ENCODE peak calls at places on chromosomes 2 and 18, in nine cellular contexts. Q is sigmoid colon; U is aorta; E is CD8-positive, alpha-beta T cell; M is lower lobe of right lung; G is esophagus squamous epithelium; S is heart left ventricle; A is breast epithelium; I is PC-9. H is an unnamed sample. For H3K4me1, the result is how much of the 10 kb centered on the place peaks cover.

GRCh38 chr18:49628993-49629795 is 67.3 kb downstream of the LIPG start:
- DNase-seq in A (no peak), S (peak), E (no peak), Q (no peak), U (no peak), I (no peak), G (no peak), M (peak), H (peak)

GRCh38 chr18:75141166-75141565 is 67.8 kb downstream of the PTGR3 start:
- DNase-seq in E (no peak), M (no peak), I (no peak), S (no peak), Q (no peak), G (no peak), U (no peak), A (no peak), H (no peak)

GRCh38 chr2:109218087-109218791 is 89.2 kb downstream of the SH3RF3 start:
- DNase-seq in Q (peak), A (no peak), G (no peak), U (no peak), S (no peak), I (no peak), M (no peak), E (no peak), H (no peak)

GRCh38 chr18:75915941-75916640 is 488.6 kb upstream of the SMIM21 start:
- DNase-seq in I (no peak), U (peak), S (no peak), G (no peak), E (no peak), A (no peak), Q (no peak), M (no peak), H (no peak)

GRCh38 chr18:26091047-26091630 is 726 bp upstream of the SS18 start:
- DNase-seq in G (no peak), M (no peak), A (no peak), Q (peak), I (peak), S (peak), E (no peak), U (peak), H (no peak)

GRCh38 chr2:173658946-173659371 is 304.3 kb downstream of the CDCA7 start:
- DNase-seq in G (no peak), U (no peak), A (no peak), I (no peak), M (no peak), Q (no peak), S (no peak), E (no peak), H (no peak)

GRCh38 chr2:224155896-224156295 is 116.8 kb upstream of the SERPINE2 start:
- DNase-seq in E (no peak), A (no peak), G (no peak), I (no peak), U (no peak), S (no peak), Q (no peak), M (no peak), H (no peak)

GRCh38 chr2:120879401-120880295 is 144.0 kb downstream of the GLI2 start:
- DNase-seq in Q (no peak), S (no peak), A (no peak), U (peak), E (no peak), M (peak), G (no peak), I (no peak), H (no peak)

GRCh38 chr2:65420712-65421431 is 11.5 kb downstream of the SPRED2 start:
- DNase-seq in U (no peak), G (no peak), E (no peak), S (no peak), A (no peak), Q (no peak), I (peak), M (peak), H (peak)

GRCh38 chr2:41927581-41928260 is 120.1 kb upstream of the PKDCC start:
- DNase-seq in A (no peak), Q (peak), I (no peak), S (peak), U (no peak), M (no peak), E (no peak), G (no peak), H (no peak)

GRCh38 chr2:98474979-98475632 is 30.4 kb downstream of the INPP4A start:
- DNase-seq in Q (peak), M (no peak), I (no peak), S (no peak), G (no peak), U (no peak), E (no peak), A (no peak), H (no peak)

GRCh38 chr18:72161686-72162085 is 382.5 kb downstream of the CBLN2 start:
- DNase-seq in Q (no peak), A (no peak), U (no peak), E (no peak), G (no peak), I (no peak), M (no peak), S (no peak), H (no peak)

GRCh38 chr2:36889782-36890181 is 76.6 kb downstream of the STRN start:
- DNase-seq in M (no peak), Q (no peak), I (peak), E (no peak), A (no peak), U (no peak), S (no peak), G (no peak), H (no peak)

DNA sequence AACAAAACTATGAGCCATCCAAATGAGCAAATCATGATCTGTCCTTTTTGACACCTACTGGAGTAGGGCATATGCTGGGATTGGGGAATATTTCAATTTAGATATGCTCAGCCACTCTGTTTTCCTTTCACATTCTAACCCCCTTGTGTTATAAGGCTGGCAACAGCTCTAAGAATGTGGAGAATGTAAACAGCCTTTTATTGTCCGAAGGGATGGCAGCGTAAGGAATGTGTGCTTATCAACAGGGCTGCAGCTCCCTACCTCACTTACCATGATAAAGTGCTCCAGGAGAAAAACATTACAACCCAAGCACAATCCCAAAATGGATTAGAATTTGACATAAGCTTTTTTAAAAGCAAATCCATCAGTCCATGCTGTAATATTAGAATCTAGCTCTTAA is 2.2 kb downstream of the NXPH2 start:
- DNase-seq in A (no peak), M (no peak), G (no peak), Q (no peak), I (no peak), E (no peak), U (no peak), S (no peak), H (no peak)
- H3K4me3 ChIP-seq in A (no peak), M (no peak), G (no peak), Q (no peak), I (no peak), E (no peak), U (no peak), S (no peak), H (no peak)

DNA sequence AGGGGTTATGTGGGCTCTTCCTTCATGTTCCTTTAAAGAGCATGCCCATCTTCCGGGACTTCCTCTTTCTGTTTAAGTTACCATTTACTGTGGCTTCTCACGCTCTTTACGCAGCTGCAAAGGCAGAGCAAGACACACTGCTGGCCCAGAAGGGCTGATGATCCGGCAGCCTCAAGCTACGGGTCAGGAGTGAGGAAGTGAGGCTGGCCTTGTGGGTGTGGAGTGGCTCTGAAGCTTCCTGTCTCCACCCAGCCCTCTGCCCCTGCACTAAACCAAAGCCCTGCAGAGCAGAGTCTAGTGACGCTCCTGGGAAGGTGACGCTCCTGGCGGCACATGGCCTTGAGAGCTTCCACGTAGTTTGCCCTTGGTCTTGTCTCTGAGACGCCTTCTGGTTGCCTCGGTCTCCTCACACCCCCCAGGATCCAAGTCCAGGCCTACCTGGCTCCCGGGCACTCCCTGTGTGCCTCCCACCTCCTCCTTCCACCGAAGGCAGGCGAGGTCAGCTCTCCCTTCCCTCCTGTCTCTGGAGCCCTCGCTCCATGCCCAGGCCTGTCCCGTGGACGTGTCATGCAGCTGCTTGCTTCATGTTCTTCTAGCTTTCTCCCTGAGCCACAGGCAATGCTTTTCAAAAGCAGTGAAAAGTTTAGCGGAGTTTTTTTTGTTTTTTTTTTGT is 50.3 kb downstream of the ARL4C start:
- DNase-seq in Q (peak), G (peak), I (peak), M (peak), U (peak), E (peak), S (peak), A (no peak), H (peak)
- H3K4me1 ChIP-seq in Q (under half), G (half or more), I (under half), M (under half), U (under half), E (half or more), S (under half), A (under half), H (under half)

GRCh38 chr18:9596843-9597242 is 17.5 kb downstream of the PPP4R1 start:
- DNase-seq in E (no peak), I (no peak), G (no peak), U (no peak), S (no peak), Q (no peak), A (no peak), M (no peak), H (no peak)

GRCh38 chr18:9596257-9596656 is 18.1 kb downstream of the PPP4R1 start:
- DNase-seq in A (no peak), U (no peak), M (no peak), G (no peak), S (no peak), Q (no peak), I (no peak), E (no peak), H (no peak)

GRCh38 chr18:9595197-9595596 is 19.2 kb downstream of the PPP4R1 start:
- DNase-seq in A (no peak), U (no peak), Q (no peak), I (no peak), M (no peak), E (no peak), G (no peak), S (no peak), H (no peak)

GRCh38 chr18:9597609-9598008 is 16.8 kb downstream of the PPP4R1 start:
- DNase-seq in E (no peak), G (no peak), A (no peak), M (no peak), I (no peak), Q (no peak), S (no peak), U (no peak), H (no peak)

GRCh38 chr18:9599328-9599727 is 15.0 kb downstream of the PPP4R1 start:
- DNase-seq in G (no peak), Q (no peak), A (no peak), U (no peak), E (no peak), M (no peak), I (no peak), S (no peak), H (no peak)
- H3K4me3 ChIP-seq in G (no peak), Q (no peak), A (no peak), U (no peak), E (no peak), M (no peak), I (no peak), S (no peak), H (no peak)

DNA sequence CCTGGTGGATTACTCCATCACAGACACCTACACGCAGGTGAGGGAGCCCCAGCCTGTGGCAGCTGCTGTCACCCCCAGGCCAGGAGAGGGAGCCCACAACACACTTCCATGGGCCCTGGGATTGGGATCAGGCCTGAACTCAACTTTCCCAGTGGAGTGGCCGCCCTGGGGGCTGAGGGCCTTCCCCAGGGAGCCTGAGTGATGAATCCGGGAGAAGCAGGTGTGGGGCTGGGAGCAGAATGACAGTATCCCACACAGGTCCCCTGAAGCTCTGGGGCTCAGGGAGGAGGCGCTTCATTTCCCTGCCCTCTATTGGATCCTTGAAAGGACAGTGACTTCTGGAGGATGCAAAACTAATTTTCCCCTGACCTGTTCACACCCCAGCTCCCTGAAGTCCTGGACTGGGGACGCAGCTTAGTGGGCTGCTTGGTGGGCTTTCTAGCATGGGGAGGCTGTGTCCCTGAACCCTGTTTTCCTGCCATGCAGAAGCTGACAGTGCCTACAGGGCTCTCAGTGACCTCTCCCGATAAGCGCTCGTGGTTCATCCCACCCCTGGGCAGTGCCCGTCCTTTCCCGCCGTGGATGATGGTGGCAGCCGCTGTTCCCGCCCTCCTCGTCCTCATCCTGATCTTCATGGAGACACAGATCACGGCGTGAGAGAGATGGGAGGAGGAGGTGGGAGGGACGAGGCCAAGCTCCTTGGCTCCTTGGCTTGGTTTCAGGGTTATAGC is 11.0 kb downstream of the SLC4A3 start:
- DNase-seq in A (no peak), U (no peak), M (no peak), E (no peak), I (no peak), Q (peak), S (no peak), G (no peak), H (no peak)
- H3K4me1 ChIP-seq in A (under half), U (under half), M (under half), E (under half), I (under half), Q (under half), S (under half), G (under half), H (under half)

DNA sequence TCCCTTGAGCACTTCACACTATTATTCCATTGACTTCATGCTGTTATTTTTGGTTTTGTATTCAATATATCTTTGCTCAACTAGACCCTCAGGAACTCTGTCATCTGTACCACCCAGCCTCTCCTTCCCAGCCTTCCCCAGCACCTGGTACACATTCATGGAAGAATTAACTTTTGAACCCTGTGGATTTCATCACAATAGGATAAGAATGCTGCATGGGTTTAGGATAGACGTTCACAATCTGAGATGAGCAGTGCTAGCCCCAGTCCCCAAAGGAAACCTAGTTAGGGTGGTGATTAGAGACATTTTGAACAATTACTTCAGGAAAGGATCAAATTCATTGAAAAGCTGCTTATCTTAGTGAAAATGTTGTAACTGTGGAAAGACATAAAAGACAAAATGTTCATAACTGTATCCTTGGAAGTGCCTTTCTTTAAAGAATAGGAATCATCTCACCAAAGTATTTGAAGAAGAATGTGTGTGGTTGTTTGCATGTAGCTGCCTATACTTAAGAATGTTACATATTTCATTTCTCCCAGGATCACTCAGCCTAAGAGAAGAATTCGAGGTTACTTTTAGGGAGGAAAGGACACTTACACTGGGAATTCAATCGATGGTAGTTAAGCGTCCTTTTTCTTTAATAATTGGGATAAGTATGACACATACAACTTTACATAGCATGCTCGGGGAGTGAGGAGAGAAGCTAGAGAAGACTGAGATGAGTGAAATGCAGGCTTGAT is 21.8 kb upstream of the CYP1B1 start:
- DNase-seq in A (no peak), M (no peak), U (no peak), G (no peak), S (no peak), E (no peak), Q (no peak), I (no peak), H (no peak)
- H3K4me3 ChIP-seq in A (peak), M (peak), U (peak), G (no peak), S (peak), E (no peak), Q (no peak), I (peak), H (peak)

GRCh38 chr2:8157621-8158020 is 524.2 kb upstream of the ID2 start:
- DNase-seq in A (no peak), E (no peak), I (no peak), Q (no peak), M (no peak), S (no peak), U (no peak), G (no peak), H (no peak)
- H3K4me1 ChIP-seq in A (under half), E (under half), I (under half), Q (under half), M (under half), S (under half), U (under half), G (under half), H (under half)

GRCh38 chr2:25617948-25618646 is 55.3 kb downstream of the DTNB start:
- DNase-seq in I (peak), E (no peak), S (no peak), U (no peak), Q (no peak), M (no peak), G (no peak), A (no peak), H (no peak)
- H3K4me3 ChIP-seq in I (no peak), E (no peak), S (peak), U (no peak), Q (no peak), M (no peak), G (no peak), A (no peak), H (no peak)

GRCh38 chr2:131572175-131572574 is 44.5 kb downstream of the CCDC74A start:
- DNase-seq in G (no peak), S (no peak), I (no peak), U (no peak), A (no peak), E (no peak), M (no peak), Q (no peak), H (no peak)

GRCh38 chr2:131580187-131580586 is 52.5 kb downstream of the CCDC74A start:
- DNase-seq in E (no peak), A (no peak), S (no peak), U (no peak), G (no peak), Q (no peak), M (no peak), I (no peak), H (no peak)

GRCh38 chr2:131577812-131578211 is 50.1 kb downstream of the CCDC74A start:
- DNase-seq in M (no peak), G (no peak), A (no peak), I (no peak), U (no peak), Q (no peak), E (no peak), S (no peak), H (no peak)
- H3K4me1 ChIP-seq in M (under half), G (under half), A (under half), I (under half), U (under half), Q (under half), E (under half), S (under half), H (under half)

GRCh38 chr2:217899231-217900009 is 103.4 kb downstream of the TNS1 start:
- DNase-seq in S (no peak), U (peak), I (peak), E (no peak), M (peak), G (no peak), Q (peak), A (no peak), H (no peak)
- H3K4me3 ChIP-seq in S (no peak), U (no peak), I (no peak), E (no peak), M (peak), G (no peak), Q (no peak), A (no peak), H (peak)

GRCh38 chr2:63872571-63873328 is 31.1 kb downstream of the UGP2 start:
- DNase-seq in A (no peak), E (no peak), U (no peak), M (no peak), S (no peak), Q (no peak), I (no peak), G (no peak), H (no peak)
- H3K4me1 ChIP-seq in A (under half), E (under half), U (under half), M (under half), S (under half), Q (under half), I (under half), G (half or more), H (under half)